ENCODE peak calls at places on chromosomes 6 and 20, in six cellular contexts. I, X, F, M, H and W are unnamed samples.
A peak's percentile ranks its signal among the peaks of the same experiment; 100 is the strongest.

GRCh38 chr6:124968401-124968800 is 6.2 kb downstream of the RNF217 start:
- DNase-seq in M (no peak), F (no peak), H (no peak), I (no peak), X (no peak), W (no peak)

GRCh38 chr6:83071023-83071422 is 3.6 kb downstream of the DOP1A start:
- DNase-seq in I (no peak), F (no peak), H (no peak), M (peak; percentile 60), X (no peak), W (no peak)

GRCh38 chr6:52849137-52849536 is 8.5 kb upstream of the GSTA5 start:
- DNase-seq in M (no peak), X (no peak), H (no peak), I (no peak), F (no peak), W (no peak)

GRCh38 chr20:56439784-56440291 is 27.8 kb downstream of the CASS4 start:
- DNase-seq in M (no peak), X (no peak), I (no peak), H (no peak), F (no peak), W (no peak)

GRCh38 chr6:16129623-16130243 is 847 bp downstream of the MYLIP start:
- DNase-seq in M (no peak), X (peak; percentile 56), H (peak; percentile 41), I (no peak), F (no peak), W (no peak)

GRCh38 chr20:6626805-6627204 is 140.7 kb upstream of the BMP2 start:
- DNase-seq in M (no peak), F (peak; percentile 18), X (peak; percentile 59), H (no peak), I (no peak), W (no peak)

GRCh38 chr6:165634076-165634475 is 29.0 kb downstream of the PDE10A start:
- DNase-seq in I (no peak), M (no peak), H (no peak), F (no peak), X (no peak), W (no peak)

GRCh38 chr20:31721408-31722332 is 998 bp downstream of the BCL2L1 start:
- DNase-seq in I (no peak), F (no peak), M (no peak), H (peak; percentile 24), X (no peak), W (no peak)

GRCh38 chr6:53796791-53797190 is 2.0 kb downstream of the LRRC1 start:
- DNase-seq in F (no peak), I (no peak), H (no peak), M (no peak), X (no peak), W (no peak)

GRCh38 chr6:25311251-25311910 is 32.2 kb downstream of the CARMIL1 start:
- DNase-seq in F (no peak), X (no peak), I (no peak), H (no peak), M (no peak), W (no peak)

GRCh38 chr6:107538856-107539387 is 49.0 kb downstream of the SOBP start:
- DNase-seq in I (no peak), M (no peak), X (no peak), H (no peak), F (no peak), W (no peak)

GRCh38 chr6:74733830-74734591 is 471.8 kb downstream of the COL12A1 start:
- DNase-seq in F (no peak), I (no peak), X (no peak), H (no peak), M (no peak), W (no peak)

GRCh38 chr6:35810831-35811698 is 5.9 kb downstream of the LHFPL5 start:
- DNase-seq in I (no peak), X (no peak), F (peak; percentile 30), H (no peak), M (no peak), W (no peak)

GRCh38 chr6:7469696-7470095 is 71.8 kb upstream of the DSP start:
- DNase-seq in I (no peak), M (no peak), F (no peak), X (no peak), H (no peak), W (no peak)

DNA sequence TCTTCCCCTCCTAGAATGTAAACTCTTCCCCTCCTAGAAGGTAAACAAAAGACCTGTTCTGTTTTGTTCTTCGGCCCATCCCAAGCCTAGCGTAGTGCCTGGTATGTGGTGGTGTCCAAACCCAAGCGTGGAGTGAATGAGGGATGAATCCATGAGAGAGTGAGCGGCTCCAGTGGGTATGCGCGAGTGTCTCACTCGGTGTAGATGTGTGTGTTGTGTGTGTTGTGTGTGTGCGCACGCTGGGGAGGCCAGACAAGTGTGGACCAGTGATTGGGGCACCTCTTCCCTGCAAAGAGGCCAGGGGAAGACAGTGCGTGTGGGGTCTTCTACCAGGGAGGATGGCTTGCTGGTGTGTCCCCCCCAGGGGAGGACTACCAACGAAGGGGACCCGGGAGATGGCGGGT is 392 bp upstream of the SLC2A10 start:
- DNase-seq in X (no peak), H (no peak), I (no peak), M (no peak), F (no peak), W (no peak)
- TF ChIP-seq POLR2A in X (no peak), H (no peak), I (no peak), M (no peak), F (no peak), W (no peak)

GRCh38 chr20:44581515-44581914 is 864 bp upstream of the PKIG start:
- DNase-seq in F (no peak), I (no peak), M (no peak), H (no peak), X (no peak), W (no peak)
- TF ChIP-seq TAF1 in F (no peak), I (no peak), M (no peak), H (no peak), X (no peak), W (no peak)

GRCh38 chr6:3816251-3816650 is 32.9 kb upstream of the FAM50B start:
- DNase-seq in I (no peak), H (no peak), F (no peak), M (no peak), X (no peak), W (no peak)

GRCh38 chr6:3823671-3824070 is 25.5 kb upstream of the FAM50B start:
- DNase-seq in M (no peak), I (no peak), F (no peak), X (no peak), H (no peak), W (no peak)

GRCh38 chr6:3819161-3820110 is 29.7 kb upstream of the FAM50B start:
- DNase-seq in I (no peak), H (no peak), M (no peak), X (no peak), F (no peak), W (no peak)

GRCh38 chr6:3822747-3823445 is 26.3 kb upstream of the FAM50B start:
- DNase-seq in I (no peak), F (no peak), M (no peak), H (no peak), X (no peak), W (no peak)

DNA sequence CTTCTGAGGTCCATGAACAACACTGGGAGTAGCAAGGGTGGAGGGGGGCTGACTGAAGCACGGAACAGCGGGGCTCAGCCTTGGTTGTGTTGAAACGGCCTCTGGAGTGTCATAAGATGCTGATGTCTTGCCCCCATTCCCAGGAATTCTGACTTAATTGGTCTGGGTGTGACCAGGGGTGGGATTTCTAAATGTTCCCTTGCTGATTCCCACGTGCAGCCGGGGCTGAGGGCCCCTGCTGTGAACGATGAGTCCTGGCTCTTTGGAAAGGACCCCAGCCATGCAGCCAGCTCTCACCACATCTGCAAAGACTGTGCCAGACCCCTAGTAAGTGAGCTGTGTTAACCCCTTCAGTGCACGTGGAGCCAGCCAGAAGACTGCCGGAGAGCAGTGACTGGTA is 28.6 kb upstream of the FAM50B start:
- DNase-seq in F (no peak), M (no peak), X (no peak), I (no peak), H (no peak), W (no peak)
- TF ChIP-seq POLR2AphosphoS5 in F (no peak), M (no peak), X (no peak), I (no peak), H (no peak), W (no peak)

GRCh38 chr6:43299338-43300293 is 1.6 kb downstream of the SLC22A7 start:
- DNase-seq in X (no peak), H (no peak), M (no peak), F (no peak), I (no peak), W (no peak)

GRCh38 chr6:43302126-43302525 is 4.1 kb downstream of the SLC22A7 start:
- DNase-seq in M (no peak), F (no peak), H (no peak), I (no peak), X (no peak), W (no peak)

GRCh38 chr6:43298565-43299337 is 691 bp downstream of the SLC22A7 start:
- DNase-seq in X (no peak), F (no peak), M (no peak), I (no peak), H (no peak), W (no peak)

GRCh38 chr6:43303751-43304331 is 4.8 kb downstream of the CRIP3 start:
- DNase-seq in F (no peak), X (no peak), H (no peak), I (no peak), M (no peak), W (no peak)

DNA sequence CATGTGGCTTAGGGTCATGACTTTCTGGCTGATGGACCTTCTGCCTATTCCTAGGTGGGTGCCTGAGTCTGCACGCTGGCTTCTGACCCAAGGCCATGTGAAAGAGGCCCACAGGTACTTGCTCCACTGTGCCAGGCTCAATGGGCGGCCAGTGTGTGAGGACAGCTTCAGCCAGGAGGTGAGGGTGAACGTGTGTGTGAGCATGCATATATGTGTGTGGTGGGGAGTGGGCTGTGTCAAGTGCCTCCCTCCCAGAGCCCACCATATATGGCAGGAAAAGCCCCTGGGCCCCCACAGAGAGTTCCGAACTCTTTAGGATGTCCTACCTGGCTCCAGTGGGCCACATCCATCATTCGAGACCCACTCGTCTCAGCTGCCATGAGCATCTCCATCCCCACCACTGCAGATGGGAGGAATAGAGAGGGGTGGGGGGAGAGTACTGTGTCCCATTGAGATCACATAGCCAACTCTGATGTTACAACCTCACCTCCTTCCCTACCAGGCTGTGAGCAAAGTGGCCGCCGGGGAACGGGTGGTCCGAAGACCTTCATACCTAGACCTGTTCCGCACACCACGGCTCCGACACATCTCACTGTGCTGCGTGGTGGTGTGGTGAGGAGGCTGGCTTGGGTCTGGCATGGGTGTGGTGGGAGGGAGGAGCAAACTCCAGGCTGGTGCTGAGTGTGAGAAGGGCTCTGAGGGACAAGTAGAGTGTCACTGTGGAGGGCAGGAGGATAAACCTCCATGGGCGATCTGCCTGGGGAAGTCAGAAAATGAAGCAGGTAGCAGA is 3.2 kb downstream of the SLC22A7 start:
- DNase-seq in M (no peak), H (no peak), F (no peak), X (no peak), I (no peak), W (no peak)
- TF ChIP-seq POLR2A in M (no peak), H (no peak), F (no peak), X (no peak), I (no peak), W (no peak)

GRCh38 chr6:132675749-132676148 is 16.8 kb upstream of the TAAR1 start:
- DNase-seq in M (no peak), F (no peak), H (no peak), I (no peak), X (no peak), W (no peak)
- TF ChIP-seq TAF1 in M (no peak), F (no peak), H (no peak), I (no peak), X (no peak), W (no peak)

GRCh38 chr6:32108094-32108627 is 977 bp downstream of the TNXB start:
- DNase-seq in I (no peak), X (no peak), H (peak; percentile 67), M (no peak), F (no peak), W (no peak)
- TF ChIP-seq POLR2AphosphoS5 in I (no peak), X (no peak), H (no peak), M (no peak), F (no peak), W (no peak)